ENCODE peak calls at places on chromosomes 7 and 10, in four cellular contexts. One of them, this sample, is unnamed.

GRCh38 chr10:59242991-59243390 is 66.5 kb downstream of the PHYHIPL start:
- DNase-seq in K562: no peak
- DNase-seq in HepG2: no peak
- DNase-seq in A549: no peak
- DNase-seq in this sample: no peak

GRCh38 chr10:34311679-34312078 is 503.4 kb downstream of the PARD3 start:
- DNase-seq in A549: no peak
- DNase-seq in K562: no peak
- DNase-seq in HepG2: no peak
- DNase-seq in this sample: no peak

GRCh38 chr7:31950101-31950755 is 120.0 kb downstream of the PDE1C start:
- DNase-seq in K562: no peak
- DNase-seq in HepG2: no peak
- DNase-seq in A549: no peak
- DNase-seq in this sample: no peak

GRCh38 chr10:95478185-95478584 is 83.0 kb downstream of the SORBS1 start:
- DNase-seq in A549: no peak
- DNase-seq in HepG2: no peak
- DNase-seq in K562: no peak
- DNase-seq in this sample: no peak

GRCh38 chr10:7950981-7951847 is 103.3 kb upstream of the GATA3 start:
- DNase-seq in A549: peak; percentile 9
- DNase-seq in HepG2: peak; percentile 37
- DNase-seq in K562: no peak
- DNase-seq in this sample: no peak

GRCh38 chr7:16063691-16064090 is 357.6 kb downstream of the CRPPA start:
- DNase-seq in A549: no peak
- DNase-seq in K562: no peak
- DNase-seq in HepG2: no peak
- DNase-seq in this sample: no peak

GRCh38 chr7:151742713-151743480 is 134.0 kb downstream of the PRKAG2 start:
- DNase-seq in A549: no peak
- DNase-seq in HepG2: no peak
- DNase-seq in K562: no peak
- DNase-seq in this sample: no peak

GRCh38 chr7:128189231-128189930 is 51.7 kb upstream of the LEP start:
- DNase-seq in A549: no peak
- DNase-seq in K562: no peak
- DNase-seq in HepG2: no peak
- DNase-seq in this sample: no peak

GRCh38 chr10:36725581-36726520 is 399.5 kb upstream of the ANKRD30A start:
- DNase-seq in HepG2: peak; percentile 12
- DNase-seq in A549: peak; percentile 86
- DNase-seq in K562: no peak
- DNase-seq in this sample: no peak

GRCh38 chr7:69967152-69967591 is 368.9 kb downstream of the AUTS2 start:
- DNase-seq in A549: no peak
- DNase-seq in K562: no peak
- DNase-seq in HepG2: no peak
- DNase-seq in this sample: no peak

GRCh38 chr10:47283848-47284247 is 16.1 kb upstream of the GDF10 start:
- DNase-seq in A549: no peak
- DNase-seq in HepG2: no peak
- DNase-seq in K562: no peak
- DNase-seq in this sample: no peak

GRCh38 chr7:135420786-135421185 is 89.1 kb downstream of the CNOT4 start:
- DNase-seq in K562: no peak
- DNase-seq in A549: no peak
- DNase-seq in HepG2: no peak
- DNase-seq in this sample: no peak

GRCh38 chr10:125911990-125912389 is 15.6 kb downstream of the FANK1 start:
- DNase-seq in K562: no peak
- DNase-seq in HepG2: peak; percentile 72
- DNase-seq in A549: peak; percentile 76
- DNase-seq in this sample: no peak

GRCh38 chr10:132904814-132905649 is 37.3 kb downstream of the CFAP46 start:
- DNase-seq in K562: no peak
- DNase-seq in A549: no peak
- DNase-seq in HepG2: peak; percentile 5
- DNase-seq in this sample: no peak

GRCh38 chr10:127012769-127013152 is 107.5 kb downstream of the DOCK1 start:
- DNase-seq in K562: no peak
- DNase-seq in A549: no peak
- DNase-seq in HepG2: no peak
- DNase-seq in this sample: no peak

GRCh38 chr7:130918129-130919052 is 184.4 kb upstream of the KLF14 start:
- DNase-seq in HepG2: no peak
- DNase-seq in K562: no peak
- DNase-seq in A549: peak; percentile 63
- DNase-seq in this sample: no peak

GRCh38 chr10:104120512-104120902 is 1.5 kb upstream of the SFR1 start:
- DNase-seq in HepG2: no peak
- DNase-seq in K562: no peak
- DNase-seq in A549: no peak
- DNase-seq in this sample: no peak

GRCh38 chr10:8183241-8183704 is 128.8 kb downstream of the GATA3 start:
- DNase-seq in K562: no peak
- DNase-seq in A549: no peak
- DNase-seq in HepG2: no peak
- DNase-seq in this sample: peak; percentile 45

GRCh38 chr7:106959753-106960152 is 84.8 kb upstream of the PRKAR2B start:
- DNase-seq in K562: peak; percentile 67
- DNase-seq in A549: no peak
- DNase-seq in HepG2: no peak
- DNase-seq in this sample: no peak

GRCh38 chr10:30151581-30152389 is 92.4 kb upstream of the JCAD start:
- DNase-seq in K562: peak; percentile 79
- DNase-seq in HepG2: no peak
- DNase-seq in A549: peak; percentile 76
- DNase-seq in this sample: no peak

GRCh38 chr7:15446722-15447121 is 115.1 kb downstream of the AGMO start:
- DNase-seq in K562: no peak
- DNase-seq in A549: no peak
- DNase-seq in HepG2: no peak
- DNase-seq in this sample: no peak

GRCh38 chr10:132850246-132850645 is 64.3 kb upstream of the NKX6-2 start:
- DNase-seq in A549: no peak
- DNase-seq in HepG2: no peak
- DNase-seq in K562: no peak
- DNase-seq in this sample: no peak

GRCh38 chr10:118963341-118963740 is 66.2 kb upstream of the NANOS1 start:
- DNase-seq in K562: no peak
- DNase-seq in HepG2: no peak
- DNase-seq in A549: no peak
- DNase-seq in this sample: no peak

GRCh38 chr7:77316219-77316978 is 99.8 kb downstream of the GSAP start:
- DNase-seq in HepG2: no peak
- DNase-seq in K562: no peak
- DNase-seq in A549: no peak
- DNase-seq in this sample: no peak

GRCh38 chr7:132489776-132490237 is 86.5 kb downstream of the PLXNA4 start:
- DNase-seq in HepG2: no peak
- DNase-seq in K562: peak; percentile 71
- DNase-seq in A549: no peak
- DNase-seq in this sample: no peak

GRCh38 chr10:14382022-14382421 is 51.3 kb upstream of the FRMD4A start:
- DNase-seq in A549: no peak
- DNase-seq in HepG2: no peak
- DNase-seq in K562: no peak
- DNase-seq in this sample: peak; percentile 72

GRCh38 chr10:11658801-11659368 is 47.4 kb upstream of the USP6NL start:
- DNase-seq in HepG2: no peak
- DNase-seq in K562: no peak
- DNase-seq in A549: no peak
- DNase-seq in this sample: no peak

GRCh38 chr10:33229252-33229943 is 105.1 kb downstream of the NRP1 start:
- DNase-seq in A549: no peak
- DNase-seq in K562: no peak
- DNase-seq in HepG2: no peak
- DNase-seq in this sample: no peak

GRCh38 chr7:129840757-129841156 is 112.0 kb downstream of the UBE2H start:
- DNase-seq in HepG2: no peak
- DNase-seq in K562: no peak
- DNase-seq in A549: no peak
- DNase-seq in this sample: no peak

GRCh38 chr10:123287594-123288247 is 133.5 kb downstream of the BUB3 start:
- DNase-seq in K562: no peak
- DNase-seq in HepG2: no peak
- DNase-seq in A549: peak; percentile 65
- DNase-seq in this sample: no peak

GRCh38 chr7:84701524-84702306 is 485.1 kb downstream of the SEMA3D start:
- DNase-seq in HepG2: peak; percentile 12
- DNase-seq in K562: peak; percentile 17
- DNase-seq in A549: peak; percentile 95
- DNase-seq in this sample: no peak

GRCh38 chr7:39453743-39454355 is 112.4 kb upstream of the YAE1 start:
- DNase-seq in K562: peak; percentile 51
- DNase-seq in HepG2: peak; percentile 44
- DNase-seq in A549: peak; percentile 61
- DNase-seq in this sample: peak; percentile 23

GRCh38 chr10:104045151-104046089 is 40.3 kb downstream of the COL17A1 start:
- DNase-seq in A549: peak; percentile 78
- DNase-seq in K562: peak; percentile 41
- DNase-seq in HepG2: peak; percentile 45
- DNase-seq in this sample: no peak

GRCh38 chr7:20352573-20353304 is 22.0 kb downstream of the ITGB8 start:
- DNase-seq in HepG2: no peak
- DNase-seq in K562: no peak
- DNase-seq in A549: peak; percentile 95
- DNase-seq in this sample: no peak

GRCh38 chr10:43292745-43293676 is 26.1 kb upstream of the RASGEF1A start:
- DNase-seq in A549: peak; percentile 68
- DNase-seq in HepG2: peak; percentile 21
- DNase-seq in K562: peak; percentile 55
- DNase-seq in this sample: no peak

GRCh38 chr7:45238806-45239205 is 81.2 kb downstream of the RAMP3 start:
- DNase-seq in K562: no peak
- DNase-seq in HepG2: no peak
- DNase-seq in A549: no peak
- DNase-seq in this sample: no peak

GRCh38 chr7:45235905-45236304 is 78.3 kb downstream of the RAMP3 start:
- DNase-seq in A549: no peak
- DNase-seq in HepG2: no peak
- DNase-seq in K562: no peak
- DNase-seq in this sample: no peak

GRCh38 chr7:45237788-45238461 is 80.3 kb downstream of the RAMP3 start:
- DNase-seq in A549: no peak
- DNase-seq in K562: peak; percentile 70
- DNase-seq in HepG2: no peak
- DNase-seq in this sample: no peak

GRCh38 chr7:45239486-45239885 is 81.9 kb downstream of the RAMP3 start:
- DNase-seq in A549: no peak
- DNase-seq in HepG2: no peak
- DNase-seq in K562: no peak
- DNase-seq in this sample: no peak

DNA sequence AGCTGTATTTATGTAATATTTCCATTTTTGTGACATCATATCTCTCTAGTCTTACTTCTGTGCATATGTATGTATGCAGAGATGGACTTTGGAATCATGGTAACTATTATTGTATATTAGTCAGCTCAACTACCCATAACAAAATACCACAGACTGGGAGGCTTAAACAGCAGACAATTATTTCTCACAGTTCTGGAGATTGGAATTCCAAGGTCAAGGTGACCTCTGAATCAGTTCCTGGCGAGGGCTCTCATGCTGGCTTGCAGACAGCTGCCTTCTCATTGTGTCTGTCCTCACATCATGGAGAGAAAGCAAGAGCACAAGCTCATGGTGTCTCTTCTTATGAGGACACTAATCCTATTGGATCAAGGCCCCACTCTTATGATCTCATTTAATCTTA is 79.1 kb downstream of the RAMP3 start:
- DNase-seq in A549: no peak
- DNase-seq in HepG2: no peak
- DNase-seq in K562: no peak
- DNase-seq in this sample: no peak
- TF ChIP-seq ESRRA in A549: no peak
- TF ChIP-seq ESRRA in HepG2: no peak
- TF ChIP-seq ESRRA in K562: no peak
- TF ChIP-seq ESRRA in this sample: no peak

GRCh38 chr10:76192694-76193304 is 761.4 kb downstream of the LRMDA start:
- DNase-seq in A549: no peak
- DNase-seq in HepG2: no peak
- DNase-seq in K562: no peak
- DNase-seq in this sample: no peak
- TF ChIP-seq CHD4 in A549: no peak
- TF ChIP-seq CHD4 in HepG2: no peak
- TF ChIP-seq CHD4 in K562: no peak
- TF ChIP-seq CHD4 in this sample: no peak

GRCh38 chr7:140190588-140190987 is 13.8 kb upstream of the KDM7A start:
- DNase-seq in K562: no peak
- DNase-seq in A549: no peak
- DNase-seq in HepG2: no peak
- DNase-seq in this sample: no peak

GRCh38 chr7:140196361-140197217 is 19.8 kb upstream of the KDM7A start:
- DNase-seq in K562: no peak
- DNase-seq in HepG2: no peak
- DNase-seq in A549: no peak
- DNase-seq in this sample: no peak

GRCh38 chr7:140189917-140190316 is 13.1 kb upstream of the KDM7A start:
- DNase-seq in K562: no peak
- DNase-seq in HepG2: no peak
- DNase-seq in A549: no peak
- DNase-seq in this sample: no peak

GRCh38 chr7:140195859-140196258 is 19.1 kb upstream of the KDM7A start:
- DNase-seq in A549: no peak
- DNase-seq in HepG2: no peak
- DNase-seq in K562: no peak
- DNase-seq in this sample: no peak

DNA sequence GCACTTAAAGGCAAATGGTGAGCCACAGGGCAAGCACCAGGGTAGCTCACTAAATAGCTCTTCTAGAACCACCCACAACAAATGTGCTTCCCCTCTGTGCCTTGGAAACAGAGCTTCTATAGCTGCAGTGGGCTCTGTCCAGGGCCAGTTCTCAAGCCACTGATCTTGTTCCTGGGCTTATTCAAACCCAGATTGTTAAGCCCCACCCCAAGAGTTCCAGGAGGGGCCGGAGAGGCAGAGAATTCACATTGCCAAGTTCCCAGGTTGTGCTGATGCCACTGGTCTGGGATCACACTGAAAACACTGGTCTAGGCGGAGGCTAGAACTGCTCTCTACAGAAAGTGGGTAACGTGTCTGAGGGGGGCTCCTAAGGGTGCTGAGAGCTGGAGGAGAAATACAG is 15.4 kb upstream of the KDM7A start:
- DNase-seq in A549: no peak
- DNase-seq in HepG2: no peak
- DNase-seq in K562: no peak
- DNase-seq in this sample: no peak
- TF ChIP-seq ESRRA in A549: no peak
- TF ChIP-seq ESRRA in HepG2: no peak
- TF ChIP-seq ESRRA in K562: no peak
- TF ChIP-seq ESRRA in this sample: no peak

GRCh38 chr7:141701489-141702046 is 398 bp downstream of the DENND11 start:
- DNase-seq in A549: no peak
- DNase-seq in HepG2: no peak
- DNase-seq in K562: peak; percentile 27
- DNase-seq in this sample: peak; percentile 20
- TF ChIP-seq CHD4 in A549: no peak
- TF ChIP-seq CHD4 in HepG2: no peak
- TF ChIP-seq CHD4 in K562: no peak
- TF ChIP-seq CHD4 in this sample: no peak

GRCh38 chr10:62681211-62681940 is 123.1 kb upstream of the ADO start:
- DNase-seq in K562: no peak
- DNase-seq in A549: no peak
- DNase-seq in HepG2: peak; percentile 36
- DNase-seq in this sample: peak; percentile 90
- TF ChIP-seq ESRRA in K562: no peak
- TF ChIP-seq ESRRA in A549: no peak
- TF ChIP-seq ESRRA in HepG2: no peak
- TF ChIP-seq ESRRA in this sample: peak; percentile 99